ENCODE peak calls at places on chromosomes 6 and 20, in eight cellular contexts. C is NCI-H1092 treated with DMSO at 0.1 percent for 48 hours; D is mucosa of descending colon; P is left ventricle myocardium inferior; A is stimulated activated effector memory CD8-positive, alpha-beta T cell treated with anti-CD3 and anti-CD28 coated beads, Interleukin-12 subunit alpha, Interleukin-12 subunit beta, amount 100 ng/mL, for 72 hours; F is astrocyte of the spinal cord; K is Kasumi-1; Q is NCI-H2171. G is an unnamed sample.

GRCh38 chr20:271528-271927 is 14.0 kb downstream of the DEFB132 start:
- DNase-seq in P (no peak), Q (no peak), C (no peak), A (no peak), F (no peak), K (no peak), D (no peak), G (no peak)

GRCh38 chr6:137933696-137934095 is 66.6 kb downstream of the TNFAIP3 start:
- DNase-seq in D (no peak), F (peak), Q (no peak), K (no peak), A (no peak), C (no peak), P (peak), G (peak)

GRCh38 chr6:22658934-22659333 is 89.6 kb downstream of the HDGFL1 start:
- DNase-seq in D (no peak), K (no peak), Q (no peak), C (no peak), P (no peak), F (no peak), A (no peak), G (no peak)

GRCh38 chr6:149917679-149918078 is 5.2 kb downstream of the RAET1G start:
- DNase-seq in F (no peak), Q (no peak), C (no peak), A (no peak), K (no peak), D (no peak), P (no peak), G (no peak)

GRCh38 chr20:45181639-45182038 is 6.9 kb downstream of the PI3 start:
- DNase-seq in D (no peak), A (no peak), K (no peak), F (peak), C (no peak), Q (no peak), P (no peak), G (no peak)

GRCh38 chr20:50821257-50821921 is 26.5 kb downstream of the BCAS4 start:
- DNase-seq in D (no peak), A (no peak), P (no peak), K (no peak), C (no peak), Q (no peak), F (no peak), G (no peak)

GRCh38 chr6:170423814-170424633 is 117.5 kb downstream of the FAM120B start:
- DNase-seq in Q (no peak), K (no peak), C (no peak), P (no peak), D (no peak), A (no peak), F (peak), G (peak)

GRCh38 chr20:43727980-43728590 is 1.3 kb upstream of the GTSF1L start:
- DNase-seq in D (peak), P (no peak), Q (no peak), A (no peak), K (no peak), F (no peak), C (no peak), G (no peak)

GRCh38 chr20:58228484-58229197 is at the start of gene ANKRD60:
- DNase-seq in P (no peak), F (peak), A (no peak), K (no peak), C (peak), D (no peak), Q (peak), G (peak)

GRCh38 chr20:37389844-37390275 is 43.9 kb downstream of the SRC start:
- DNase-seq in D (no peak), F (no peak), A (no peak), C (no peak), K (no peak), P (no peak), Q (no peak), G (peak)

GRCh38 chr6:35079311-35080000 is 61.7 kb downstream of the TCP11 start:
- DNase-seq in Q (no peak), D (no peak), P (no peak), C (no peak), F (no peak), A (no peak), K (no peak), G (no peak)

GRCh38 chr6:14117158-14118090 is at the start of gene CD83:
- DNase-seq in P (peak), A (peak), K (peak), Q (peak), C (peak), F (no peak), D (peak), G (peak)

GRCh38 chr6:17219098-17219497 is 62.1 kb upstream of the RBM24 start:
- DNase-seq in A (no peak), C (no peak), K (no peak), D (no peak), P (no peak), Q (no peak), F (no peak), G (no peak)

GRCh38 chr6:17473554-17473953 is 80.2 kb downstream of the CAP2 start:
- DNase-seq in D (peak), P (no peak), C (peak), A (no peak), K (no peak), F (no peak), Q (peak), G (no peak)

GRCh38 chr6:165847407-165848098 is 184.5 kb upstream of the PDE10A start:
- DNase-seq in P (no peak), D (peak), A (no peak), K (no peak), F (peak), C (no peak), Q (no peak), G (no peak)

GRCh38 chr20:57342829-57343228 is 8.2 kb upstream of the RAE1 start:
- DNase-seq in A (no peak), C (no peak), D (no peak), K (no peak), Q (no peak), F (no peak), P (no peak), G (no peak)

GRCh38 chr6:3247255-3248146 is 11.2 kb upstream of the PSMG4 start:
- DNase-seq in K (no peak), D (peak), Q (no peak), A (no peak), C (peak), F (peak), P (no peak), G (no peak)

GRCh38 chr6:101116337-101116736 is 235.2 kb upstream of the ASCC3 start:
- DNase-seq in F (no peak), C (no peak), D (no peak), K (no peak), Q (peak), A (no peak), P (no peak), G (no peak)

GRCh38 chr6:141562181-141562800 is 570.4 kb upstream of the GJE1 start:
- DNase-seq in C (peak), K (peak), D (no peak), Q (peak), F (no peak), A (no peak), P (peak), G (no peak)

GRCh38 chr20:19802492-19803158 is 44.6 kb downstream of the RIN2 start:
- DNase-seq in P (no peak), K (no peak), C (no peak), A (no peak), Q (peak), F (peak), D (peak), G (no peak)

GRCh38 chr6:25042599-25042936 is 106.8 kb upstream of the RIPOR2 start:
- DNase-seq in D (no peak), A (no peak), K (no peak), F (no peak), P (no peak), Q (no peak), C (no peak), G (no peak)

GRCh38 chr6:42925248-42925857 is 3.9 kb upstream of the CNPY3 start:
- DNase-seq in D (no peak), F (no peak), K (no peak), A (no peak), C (no peak), P (no peak), Q (no peak), G (no peak)

GRCh38 chr20:26209171-26209941 is 512.7 kb upstream of the ZNF337 start:
- DNase-seq in P (no peak), C (no peak), D (no peak), F (no peak), K (no peak), Q (no peak), A (no peak), G (no peak)

GRCh38 chr20:62376112-62377063 is 9.3 kb upstream of the LAMA5 start:
- DNase-seq in Q (no peak), A (no peak), F (no peak), D (no peak), P (no peak), C (no peak), K (no peak), G (no peak)

GRCh38 chr6:1604991-1605821 is 4.5 kb upstream of the FOXC1 start:
- DNase-seq in F (peak), A (no peak), D (no peak), K (no peak), Q (no peak), C (no peak), P (no peak), G (no peak)

GRCh38 chr20:4441191-4441590 is 280.5 kb upstream of the PRND start:
- DNase-seq in Q (no peak), F (no peak), C (no peak), P (no peak), D (no peak), A (no peak), K (no peak), G (no peak)

GRCh38 chr6:71621918-71622519 is 264.3 kb upstream of the RIMS1 start:
- DNase-seq in C (no peak), Q (no peak), K (peak), A (no peak), F (peak), D (no peak), P (no peak), G (no peak)

GRCh38 chr6:11412011-11412424 is 125.5 kb upstream of the TMEM170B start:
- DNase-seq in C (no peak), D (no peak), K (no peak), Q (no peak), P (no peak), A (no peak), F (peak), G (no peak)

GRCh38 chr6:33695451-33695855 is 16.0 kb downstream of the UQCC2 start:
- DNase-seq in P (no peak), Q (no peak), F (no peak), K (no peak), A (no peak), D (no peak), C (peak), G (no peak)

GRCh38 chr6:35318200-35318844 is 20.7 kb downstream of the DEF6 start:
- DNase-seq in P (peak), C (peak), K (no peak), Q (no peak), D (peak), A (no peak), F (peak), G (peak)

GRCh38 chr20:22389836-22390542 is 194.4 kb downstream of the FOXA2 start:
- DNase-seq in Q (no peak), D (no peak), P (no peak), C (peak), K (no peak), F (peak), A (no peak), G (no peak)

GRCh38 chr20:444117-444516 is 18.2 kb downstream of the TBC1D20 start:
- DNase-seq in F (no peak), P (no peak), C (no peak), D (no peak), A (no peak), Q (no peak), K (no peak), G (no peak)